ENCODE peak calls at places on chromosomes 7 and 10, in seven cellular contexts. V is nucleus accumbens, K is glutamatergic neuron, B is T1000, G is K562, J is GDM1, W is iPS-NIHi11. A is an unnamed sample.

GRCh38 chr7:16982640-16983103 is 100.9 kb upstream of the AGR3 start:
- DNase-seq in K (no peak), G (peak; percentile 26), J (peak; percentile 29), W (peak; percentile 29), B (peak; percentile 29), V (no peak), A (peak; percentile 8)

GRCh38 chr7:131424219-131424822 is 96.6 kb downstream of the MKLN1 start:
- DNase-seq in J (no peak), K (no peak), G (no peak), V (no peak), B (no peak), W (peak; percentile 15), A (no peak)

GRCh38 chr7:101814996-101815825 is 2.2 kb upstream of the CUX1 start:
- DNase-seq in G (peak; percentile 93), W (peak; percentile 89), V (no peak), B (no peak), K (peak; percentile 31), J (peak; percentile 68), A (no peak)

GRCh38 chr10:132575320-132576201 is 38.0 kb downstream of the INPP5A start:
- DNase-seq in B (peak; percentile 55), V (no peak), J (peak; percentile 63), G (no peak), W (no peak), K (peak; percentile 32), A (peak; percentile 86)

GRCh38 chr7:108014747-108015682 is 12.1 kb upstream of the LAMB1 start:
- DNase-seq in J (no peak), G (no peak), W (no peak), V (no peak), B (no peak), K (no peak), A (no peak)

GRCh38 chr10:131495892-131496291 is 184.4 kb upstream of the TCERG1L start:
- DNase-seq in J (no peak), V (no peak), W (no peak), B (no peak), K (no peak), G (no peak), A (no peak)

GRCh38 chr10:24642921-24643678 is 80.6 kb downstream of the ARHGAP21 start:
- DNase-seq in J (peak; percentile 38), G (peak; percentile 22), W (peak; percentile 35), V (no peak), B (peak; percentile 5), K (no peak), A (no peak)

GRCh38 chr10:120945801-120946302 is 94.7 kb downstream of the WDR11 start:
- DNase-seq in V (no peak), B (no peak), K (no peak), G (no peak), W (no peak), J (no peak), A (peak; percentile 3)

GRCh38 chr10:17873946-17874345 is 64.8 kb downstream of the MRC1 start:
- DNase-seq in W (no peak), B (no peak), J (no peak), G (no peak), K (no peak), V (no peak), A (no peak)

GRCh38 chr10:42987575-42987974 is 89.3 kb upstream of the RET start:
- DNase-seq in W (no peak), G (no peak), J (no peak), V (no peak), B (no peak), K (peak; percentile 23), A (no peak)

GRCh38 chr7:148905093-148905666 is 21.1 kb upstream of the EZH2 start:
- DNase-seq in V (no peak), G (no peak), W (peak; percentile 53), K (peak; percentile 55), B (no peak), J (no peak), A (no peak)

GRCh38 chr7:11474902-11475585 is 357.0 kb downstream of the THSD7A start:
- DNase-seq in W (no peak), G (no peak), J (no peak), B (no peak), K (no peak), V (no peak), A (no peak)

GRCh38 chr10:4229106-4229505 is 444.1 kb upstream of the KLF6 start:
- DNase-seq in V (no peak), G (no peak), W (no peak), K (no peak), B (no peak), J (no peak), A (no peak)

GRCh38 chr7:149720372-149721083 is 52.9 kb downstream of the ZNF467 start:
- DNase-seq in J (no peak), K (peak; percentile 74), G (no peak), V (no peak), B (no peak), W (no peak), A (no peak)

GRCh38 chr10:103804866-103805265 is 50.5 kb downstream of the SH3PXD2A start:
- DNase-seq in B (no peak), W (peak; percentile 50), K (peak; percentile 73), J (no peak), V (no peak), G (no peak), A (no peak)

GRCh38 chr7:149196705-149197171 is 1.4 kb downstream of the ZNF282 start:
- DNase-seq in V (no peak), B (no peak), W (no peak), K (no peak), G (no peak), J (no peak), A (peak; percentile 11)

GRCh38 chr7:11235491-11235890 is 261.8 kb downstream of the PHF14 start:
- DNase-seq in B (no peak), V (no peak), G (no peak), J (no peak), K (no peak), W (no peak), A (no peak)

GRCh38 chr10:74208997-74209396 is 58.0 kb downstream of the ADK start:
- DNase-seq in J (no peak), V (no peak), B (no peak), K (no peak), W (no peak), G (no peak), A (no peak)

GRCh38 chr10:62244785-62245595 is 23.7 kb downstream of the RTKN2 start:
- DNase-seq in B (no peak), J (peak; percentile 52), G (peak; percentile 14), V (no peak), K (no peak), W (peak; percentile 28), A (peak; percentile 23)

GRCh38 chr7:116436305-116436826 is 63.2 kb upstream of the CAV2 start:
- DNase-seq in J (no peak), V (no peak), W (no peak), G (no peak), B (no peak), K (no peak), A (no peak)

GRCh38 chr7:106599343-106599698 is 61.6 kb downstream of the CCDC71L start:
- DNase-seq in W (no peak), G (no peak), J (no peak), K (no peak), V (no peak), B (no peak), A (no peak)

GRCh38 chr10:132900211-132900756 is 42.1 kb downstream of the CFAP46 start:
- DNase-seq in V (no peak), B (no peak), G (no peak), W (no peak), K (peak; percentile 8), J (no peak), A (no peak)

GRCh38 chr10:72084094-72084459 is 4.3 kb downstream of the SPOCK2 start:
- DNase-seq in J (no peak), V (no peak), G (no peak), W (no peak), K (no peak), B (no peak), A (no peak)

GRCh38 chr7:8640671-8641070 is 207.3 kb downstream of the NXPH1 start:
- DNase-seq in B (no peak), K (no peak), W (no peak), V (no peak), G (no peak), J (no peak), A (no peak)

GRCh38 chr7:45430397-45430796 is 143.8 kb upstream of the ADCY1 start:
- DNase-seq in G (no peak), V (no peak), W (no peak), B (no peak), K (no peak), J (no peak), A (no peak)

GRCh38 chr10:122703483-122704448 is 4.1 kb upstream of the C10orf120 start:
- DNase-seq in B (peak; percentile 16), V (peak; percentile 12), J (peak; percentile 2), W (peak; percentile 89), K (peak; percentile 85), G (peak; percentile 68), A (peak; percentile 61)

GRCh38 chr10:91210014-91210413 is 10.4 kb upstream of the PCGF5 start:
- DNase-seq in J (no peak), G (no peak), W (no peak), B (no peak), V (no peak), K (no peak), A (no peak)

GRCh38 chr7:158649279-158649678 is 55.3 kb downstream of the NCAPG2 start:
- DNase-seq in K (no peak), V (no peak), G (peak; percentile 61), W (no peak), J (no peak), B (peak; percentile 34), A (peak; percentile 46)

GRCh38 chr10:3712707-3713106 is 72.3 kb downstream of the KLF6 start:
- DNase-seq in V (no peak), J (no peak), B (no peak), K (no peak), W (no peak), G (no peak), A (no peak)

GRCh38 chr10:134205-134742 is 981 bp upstream of the ZMYND11 start:
- DNase-seq in J (no peak), V (no peak), G (no peak), K (peak; percentile 58), W (no peak), B (no peak), A (no peak)

GRCh38 chr10:22365644-22366565 is 20.6 kb downstream of the SPAG6 start:
- DNase-seq in V (no peak), K (no peak), W (no peak), G (no peak), B (no peak), J (no peak), A (no peak)

GRCh38 chr10:96851281-96851680 is 19.2 kb downstream of the LCOR start:
- DNase-seq in K (no peak), J (no peak), B (no peak), W (no peak), G (no peak), V (no peak), A (no peak)

GRCh38 chr10:49257159-49257558 is 41.8 kb upstream of the C10orf71 start:
- DNase-seq in B (no peak), W (no peak), J (peak; percentile 32), K (no peak), V (no peak), G (no peak), A (no peak)

GRCh38 chr7:2613926-2614613 is 17.7 kb upstream of the TTYH3 start:
- DNase-seq in B (no peak), J (no peak), V (no peak), G (no peak), W (no peak), K (no peak), A (peak; percentile 57)